ENCODE peak calls at places on chromosomes 13 and 19, in eight cellular contexts. One of them, this sample, is unnamed.

GRCh38 chr19:16017138-16017490 is 59.2 kb upstream of the TPM4 start:
- DNase-seq in H1: no peak
- DNase-seq in endothelial cell of umbilical vein: no peak
- DNase-seq in HCT116: no peak
- DNase-seq in HepG2: no peak
- DNase-seq in K562: no peak
- DNase-seq in SK-N-SH: peak
- DNase-seq in GM12878: no peak
- DNase-seq in this sample: no peak

GRCh38 chr13:112248406-112248760 is 127.8 kb upstream of the SPACA7 start:
- DNase-seq in GM12878: no peak
- DNase-seq in SK-N-SH: no peak
- DNase-seq in K562: no peak
- DNase-seq in HCT116: no peak
- DNase-seq in H1: peak
- DNase-seq in endothelial cell of umbilical vein: no peak
- DNase-seq in HepG2: no peak
- DNase-seq in this sample: no peak

GRCh38 chr19:53782698-53783097 is 41.4 kb downstream of the NLRP12 start:
- DNase-seq in SK-N-SH: no peak
- DNase-seq in HCT116: no peak
- DNase-seq in endothelial cell of umbilical vein: no peak
- DNase-seq in GM12878: no peak
- DNase-seq in HepG2: no peak
- DNase-seq in H1: no peak
- DNase-seq in K562: no peak
- DNase-seq in this sample: no peak

GRCh38 chr19:35742121-35742724 is at the start of gene IGFLR1:
- DNase-seq in GM12878: peak
- DNase-seq in HCT116: no peak
- DNase-seq in H1: no peak
- DNase-seq in SK-N-SH: no peak
- DNase-seq in K562: no peak
- DNase-seq in endothelial cell of umbilical vein: no peak
- DNase-seq in HepG2: no peak
- DNase-seq in this sample: no peak

GRCh38 chr13:27925220-27925991 is 5.6 kb downstream of the PDX1 start:
- DNase-seq in K562: no peak
- DNase-seq in HepG2: no peak
- DNase-seq in HCT116: no peak
- DNase-seq in SK-N-SH: no peak
- DNase-seq in H1: no peak
- DNase-seq in endothelial cell of umbilical vein: no peak
- DNase-seq in GM12878: no peak
- DNase-seq in this sample: no peak

GRCh38 chr13:24119593-24120508 is 40.7 kb upstream of the SPATA13 start:
- DNase-seq in endothelial cell of umbilical vein: peak
- DNase-seq in GM12878: no peak
- DNase-seq in H1: no peak
- DNase-seq in HepG2: no peak
- DNase-seq in HCT116: no peak
- DNase-seq in K562: no peak
- DNase-seq in SK-N-SH: no peak
- DNase-seq in this sample: no peak

GRCh38 chr19:5627395-5627904 is 4.6 kb downstream of the SAFB start:
- DNase-seq in HepG2: no peak
- DNase-seq in K562: peak
- DNase-seq in GM12878: peak
- DNase-seq in SK-N-SH: no peak
- DNase-seq in endothelial cell of umbilical vein: no peak
- DNase-seq in HCT116: no peak
- DNase-seq in H1: no peak
- DNase-seq in this sample: no peak

GRCh38 chr13:84616864-84617263 is 734.6 kb upstream of the SLITRK1 start:
- DNase-seq in HCT116: no peak
- DNase-seq in GM12878: no peak
- DNase-seq in SK-N-SH: no peak
- DNase-seq in HepG2: no peak
- DNase-seq in H1: no peak
- DNase-seq in endothelial cell of umbilical vein: no peak
- DNase-seq in K562: no peak
- DNase-seq in this sample: no peak

GRCh38 chr13:21971662-21972635 is 301.1 kb downstream of the FGF9 start:
- DNase-seq in H1: no peak
- DNase-seq in HepG2: no peak
- DNase-seq in endothelial cell of umbilical vein: no peak
- DNase-seq in HCT116: no peak
- DNase-seq in GM12878: no peak
- DNase-seq in SK-N-SH: no peak
- DNase-seq in K562: no peak
- DNase-seq in this sample: no peak

GRCh38 chr13:37889102-37889501 is 19.5 kb upstream of the TRPC4 start:
- DNase-seq in SK-N-SH: no peak
- DNase-seq in HepG2: no peak
- DNase-seq in H1: no peak
- DNase-seq in GM12878: no peak
- DNase-seq in K562: no peak
- DNase-seq in HCT116: no peak
- DNase-seq in endothelial cell of umbilical vein: no peak
- DNase-seq in this sample: no peak

GRCh38 chr13:87444135-87444534 is 227.0 kb upstream of the SLITRK5 start:
- DNase-seq in H1: no peak
- DNase-seq in K562: no peak
- DNase-seq in endothelial cell of umbilical vein: no peak
- DNase-seq in SK-N-SH: no peak
- DNase-seq in GM12878: no peak
- DNase-seq in HepG2: no peak
- DNase-seq in HCT116: no peak
- DNase-seq in this sample: no peak

GRCh38 chr13:29925457-29925856 is 75.0 kb upstream of the UBL3 start:
- DNase-seq in H1: no peak
- DNase-seq in SK-N-SH: peak
- DNase-seq in K562: no peak
- DNase-seq in HCT116: no peak
- DNase-seq in GM12878: no peak
- DNase-seq in endothelial cell of umbilical vein: peak
- DNase-seq in HepG2: peak
- DNase-seq in this sample: no peak

GRCh38 chr13:47114030-47114429 is 217.2 kb upstream of the HTR2A start:
- DNase-seq in HCT116: no peak
- DNase-seq in H1: no peak
- DNase-seq in GM12878: no peak
- DNase-seq in HepG2: no peak
- DNase-seq in endothelial cell of umbilical vein: no peak
- DNase-seq in K562: no peak
- DNase-seq in SK-N-SH: no peak
- DNase-seq in this sample: no peak

GRCh38 chr13:42039457-42039945 is 8.9 kb upstream of the DGKH start:
- DNase-seq in H1: no peak
- DNase-seq in HCT116: peak
- DNase-seq in endothelial cell of umbilical vein: no peak
- DNase-seq in SK-N-SH: peak
- DNase-seq in K562: peak
- DNase-seq in GM12878: peak
- DNase-seq in HepG2: no peak
- DNase-seq in this sample: no peak

GRCh38 chr13:41257535-41257934 is 5.8 kb downstream of the MTRF1 start:
- DNase-seq in H1: no peak
- DNase-seq in GM12878: no peak
- DNase-seq in HepG2: peak
- DNase-seq in HCT116: no peak
- DNase-seq in endothelial cell of umbilical vein: no peak
- DNase-seq in K562: no peak
- DNase-seq in SK-N-SH: no peak
- DNase-seq in this sample: no peak

GRCh38 chr19:42150353-42150752 is 18.1 kb upstream of the POU2F2 start:
- DNase-seq in SK-N-SH: peak
- DNase-seq in HCT116: no peak
- DNase-seq in GM12878: no peak
- DNase-seq in H1: no peak
- DNase-seq in endothelial cell of umbilical vein: no peak
- DNase-seq in HepG2: no peak
- DNase-seq in K562: no peak
- DNase-seq in this sample: no peak
- H3K9ac ChIP-seq in SK-N-SH: no peak
- H3K9ac ChIP-seq in HCT116: no peak
- H3K9ac ChIP-seq in GM12878: no peak
- H3K9ac ChIP-seq in H1: no peak
- H3K9ac ChIP-seq in endothelial cell of umbilical vein: no peak
- H3K9ac ChIP-seq in HepG2: no peak
- H3K9ac ChIP-seq in K562: no peak
- H3K9ac ChIP-seq in this sample: no peak

DNA sequence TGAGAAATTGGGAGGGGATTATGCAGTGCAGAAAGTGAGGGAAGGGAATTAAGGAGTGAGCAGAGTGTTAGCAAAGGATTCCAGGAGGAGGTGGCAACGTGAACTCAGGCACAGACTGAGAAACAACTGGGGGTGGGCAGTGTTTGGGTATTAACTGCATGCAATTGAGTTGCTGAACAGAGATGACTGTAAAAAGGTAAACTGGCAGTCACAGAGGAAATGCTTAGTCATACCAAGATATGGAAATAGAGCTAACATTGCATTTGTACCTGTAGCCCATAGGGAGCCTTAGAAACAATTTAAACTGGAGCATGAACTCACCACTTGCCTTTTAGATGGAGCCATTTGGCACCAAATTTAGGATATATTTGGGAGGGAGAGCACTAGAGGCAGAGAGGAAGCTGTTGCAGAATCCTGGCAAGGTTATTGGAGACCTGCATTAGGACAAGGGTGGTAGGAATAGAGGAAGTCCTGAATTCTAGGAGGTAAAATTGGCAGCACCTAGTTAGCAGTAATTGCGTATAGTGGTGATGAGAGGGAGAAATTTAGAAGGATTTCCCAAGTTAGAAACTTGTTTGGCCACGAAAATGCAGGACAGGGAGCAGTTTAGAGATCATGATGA is 100.6 kb upstream of the FRY start:
- DNase-seq in K562: no peak
- DNase-seq in H1: no peak
- DNase-seq in SK-N-SH: no peak
- DNase-seq in endothelial cell of umbilical vein: no peak
- DNase-seq in HCT116: no peak
- DNase-seq in GM12878: peak
- DNase-seq in HepG2: no peak
- DNase-seq in this sample: no peak
- TF ChIP-seq POLR2AphosphoS5 in K562: no peak
- TF ChIP-seq POLR2AphosphoS5 in H1: no peak
- TF ChIP-seq POLR2AphosphoS5 in SK-N-SH: no peak
- TF ChIP-seq POLR2AphosphoS5 in endothelial cell of umbilical vein: no peak
- TF ChIP-seq POLR2AphosphoS5 in HCT116: no peak
- TF ChIP-seq POLR2AphosphoS5 in GM12878: no peak
- TF ChIP-seq POLR2AphosphoS5 in HepG2: no peak
- TF ChIP-seq POLR2AphosphoS5 in this sample: no peak

GRCh38 chr19:7637374-7638256 is 705 bp downstream of the STXBP2 start:
- DNase-seq in endothelial cell of umbilical vein: peak
- DNase-seq in H1: no peak
- DNase-seq in SK-N-SH: no peak
- DNase-seq in GM12878: no peak
- DNase-seq in HCT116: no peak
- DNase-seq in K562: peak
- DNase-seq in HepG2: no peak
- DNase-seq in this sample: no peak
- H3K9ac ChIP-seq in endothelial cell of umbilical vein: peak
- H3K9ac ChIP-seq in H1: peak
- H3K9ac ChIP-seq in SK-N-SH: no peak
- H3K9ac ChIP-seq in GM12878: peak
- H3K9ac ChIP-seq in HCT116: peak
- H3K9ac ChIP-seq in K562: peak
- H3K9ac ChIP-seq in HepG2: peak
- H3K9ac ChIP-seq in this sample: peak

GRCh38 chr19:7624810-7625209 is 4.5 kb downstream of the XAB2 start:
- DNase-seq in GM12878: no peak
- DNase-seq in HepG2: no peak
- DNase-seq in SK-N-SH: no peak
- DNase-seq in H1: no peak
- DNase-seq in endothelial cell of umbilical vein: no peak
- DNase-seq in HCT116: no peak
- DNase-seq in K562: no peak
- DNase-seq in this sample: no peak
- TF ChIP-seq POLR2AphosphoS5 in GM12878: no peak
- TF ChIP-seq POLR2AphosphoS5 in HepG2: no peak
- TF ChIP-seq POLR2AphosphoS5 in SK-N-SH: no peak
- TF ChIP-seq POLR2AphosphoS5 in H1: no peak
- TF ChIP-seq POLR2AphosphoS5 in endothelial cell of umbilical vein: no peak
- TF ChIP-seq POLR2AphosphoS5 in HCT116: no peak
- TF ChIP-seq POLR2AphosphoS5 in K562: no peak
- TF ChIP-seq POLR2AphosphoS5 in this sample: no peak

GRCh38 chr13:48494874-48495273 is 38.0 kb downstream of the RCBTB2 start:
- DNase-seq in SK-N-SH: no peak
- DNase-seq in HCT116: no peak
- DNase-seq in endothelial cell of umbilical vein: peak
- DNase-seq in K562: no peak
- DNase-seq in H1: no peak
- DNase-seq in GM12878: no peak
- DNase-seq in HepG2: no peak
- DNase-seq in this sample: no peak
- H3K9ac ChIP-seq in SK-N-SH: no peak
- H3K9ac ChIP-seq in HCT116: no peak
- H3K9ac ChIP-seq in endothelial cell of umbilical vein: no peak
- H3K9ac ChIP-seq in K562: no peak
- H3K9ac ChIP-seq in H1: no peak
- H3K9ac ChIP-seq in GM12878: no peak
- H3K9ac ChIP-seq in HepG2: no peak
- H3K9ac ChIP-seq in this sample: no peak

GRCh38 chr13:77697208-77698103 is at the start of gene SLAIN1:
- DNase-seq in H1: peak
- DNase-seq in K562: peak
- DNase-seq in HCT116: no peak
- DNase-seq in SK-N-SH: peak
- DNase-seq in GM12878: no peak
- DNase-seq in endothelial cell of umbilical vein: peak
- DNase-seq in HepG2: peak
- DNase-seq in this sample: no peak
- TF ChIP-seq POLR2AphosphoS5 in H1: peak
- TF ChIP-seq POLR2AphosphoS5 in K562: no peak
- TF ChIP-seq POLR2AphosphoS5 in HCT116: no peak
- TF ChIP-seq POLR2AphosphoS5 in SK-N-SH: no peak
- TF ChIP-seq POLR2AphosphoS5 in GM12878: peak
- TF ChIP-seq POLR2AphosphoS5 in endothelial cell of umbilical vein: no peak
- TF ChIP-seq POLR2AphosphoS5 in HepG2: no peak
- TF ChIP-seq POLR2AphosphoS5 in this sample: peak

GRCh38 chr13:50529154-50529882 is 314.2 kb downstream of the DLEU7 start:
- DNase-seq in HepG2: no peak
- DNase-seq in H1: no peak
- DNase-seq in endothelial cell of umbilical vein: peak
- DNase-seq in K562: peak
- DNase-seq in SK-N-SH: peak
- DNase-seq in GM12878: no peak
- DNase-seq in HCT116: peak
- DNase-seq in this sample: no peak
- H3K9ac ChIP-seq in HepG2: no peak
- H3K9ac ChIP-seq in H1: no peak
- H3K9ac ChIP-seq in endothelial cell of umbilical vein: peak
- H3K9ac ChIP-seq in K562: no peak
- H3K9ac ChIP-seq in SK-N-SH: no peak
- H3K9ac ChIP-seq in GM12878: no peak
- H3K9ac ChIP-seq in HCT116: peak
- H3K9ac ChIP-seq in this sample: no peak

This sample was measured in SK-N-MC.